ENCODE peak calls at places on chromosomes 4 and X, in seven cellular contexts. K is pancreas; H is CD8-positive, alpha-beta memory T cell; R is PC-3; N is fibroblast of lung; J is Karpas-422; V is naive thymus-derived CD4-positive, alpha-beta T cell. F is an unnamed sample.

GRCh38 chr4:118282692-118283091 is 70.1 kb downstream of the PRSS12 start:
- DNase-seq in N (peak; percentile 80), R (peak; percentile 59), K (peak; percentile 39), H (no peak), J (peak; percentile 56), V (no peak), F (no peak)

GRCh38 chr4:169337510-169337909 is 66.8 kb upstream of the SH3RF1 start:
- DNase-seq in V (no peak), H (no peak), R (peak; percentile 32), K (no peak), J (no peak), N (peak; percentile 79), F (no peak)

GRCh38 chrX:106159861-106160282 is 8.2 kb upstream of the PWWP3B start:
- DNase-seq in K (no peak), J (no peak), N (no peak), V (no peak), R (no peak), H (no peak), F (no peak)

GRCh38 chr4:98627883-98628282 is 30.5 kb downstream of the TSPAN5 start:
- DNase-seq in N (peak; percentile 58), J (no peak), V (no peak), R (peak; percentile 63), H (no peak), K (no peak), F (no peak)

GRCh38 chrX:38154818-38155217 is 65.9 kb downstream of the SRPX start:
- DNase-seq in K (no peak), R (no peak), J (no peak), V (no peak), N (peak; percentile 8), H (no peak), F (no peak)

GRCh38 chr4:44927361-44928061 is 201.2 kb upstream of the GNPDA2 start:
- DNase-seq in N (peak; percentile 36), K (no peak), J (peak; percentile 85), V (no peak), H (no peak), R (peak; percentile 57), F (no peak)

GRCh38 chr4:23884261-23884660 is 5.6 kb downstream of the PPARGC1A start:
- DNase-seq in V (no peak), N (no peak), J (no peak), R (no peak), H (no peak), K (no peak), F (no peak)

GRCh38 chr4:5224340-5224739 is 173.1 kb downstream of the STK32B start:
- DNase-seq in R (no peak), N (no peak), K (no peak), H (no peak), V (no peak), J (no peak), F (no peak)

GRCh38 chrX:13652256-13653021 is 502 bp upstream of the TCEANC start:
- DNase-seq in J (no peak), R (peak; percentile 88), N (peak; percentile 97), K (no peak), V (no peak), H (no peak), F (no peak)

GRCh38 chrX:34631826-34632225 is 25.3 kb downstream of the TMEM47 start:
- DNase-seq in H (no peak), V (no peak), N (peak; percentile 79), R (no peak), J (no peak), K (no peak), F (no peak)

GRCh38 chr4:142656178-142656577 is 189.9 kb downstream of the INPP4B start:
- DNase-seq in H (no peak), V (no peak), R (no peak), J (peak; percentile 43), K (no peak), N (peak; percentile 30), F (peak; percentile 5)

GRCh38 chr4:125389713-125390112 is 75.0 kb downstream of the FAT4 start:
- DNase-seq in N (peak; percentile 94), R (peak; percentile 83), K (no peak), H (no peak), V (no peak), J (no peak), F (no peak)

GRCh38 chrX:154603438-154604430 is 15.3 kb downstream of the CTAG1B start:
- DNase-seq in V (no peak), N (peak; percentile 64), K (no peak), H (no peak), R (peak; percentile 94), J (peak; percentile 11), F (no peak)

GRCh38 chrX:53241558-53241957 is 16.6 kb upstream of the KDM5C start:
- DNase-seq in V (no peak), H (no peak), K (no peak), R (no peak), N (no peak), J (no peak), F (no peak)

GRCh38 chrX:25144043-25144940 is 128.5 kb upstream of the ARX start:
- DNase-seq in H (peak; percentile 12), R (peak; percentile 60), N (peak; percentile 66), V (no peak), K (peak; percentile 53), J (peak; percentile 69), F (peak; percentile 7)

GRCh38 chr4:139300431-139301142 is 718 bp upstream of the NAA15 start:
- DNase-seq in R (peak; percentile 53), V (no peak), J (peak; percentile 69), N (peak; percentile 65), K (no peak), H (no peak), F (no peak)

GRCh38 chr4:8340721-8341680 is 71.4 kb downstream of the HTRA3 start:
- DNase-seq in J (no peak), H (no peak), K (no peak), V (no peak), N (peak; percentile 21), R (no peak), F (no peak)

GRCh38 chr4:7419961-7420660 is 14.6 kb downstream of the PSAPL1 start:
- DNase-seq in V (no peak), J (no peak), H (no peak), R (no peak), K (no peak), N (no peak), F (no peak)

GRCh38 chr4:161359491-161359890 is 804.3 kb downstream of the FSTL5 start:
- DNase-seq in J (no peak), V (no peak), H (no peak), K (no peak), N (no peak), R (no peak), F (no peak)

GRCh38 chr4:1711055-1711905 is 839 bp downstream of the SLBP start:
- DNase-seq in N (peak; percentile 55), H (no peak), V (no peak), J (peak; percentile 72), R (peak; percentile 5), K (peak; percentile 69), F (no peak)

GRCh38 chrX:115940888-115941332 is 229.6 kb upstream of the AGTR2 start:
- DNase-seq in H (no peak), J (peak; percentile 98), V (peak; percentile 69), N (peak; percentile 0), R (peak; percentile 81), K (peak; percentile 71), F (no peak)

GRCh38 chrX:47093248-47093647 is 15.0 kb downstream of the RGN start:
- DNase-seq in R (peak; percentile 54), H (no peak), N (peak; percentile 65), V (no peak), K (no peak), J (peak; percentile 68), F (no peak)

GRCh38 chr4:77861500-77861899 is 1.1 kb upstream of the MRPL1 start:
- DNase-seq in N (no peak), J (no peak), V (no peak), R (no peak), K (no peak), H (no peak), F (no peak)

GRCh38 chr4:25223770-25224375 is 10.0 kb upstream of the PI4K2B start:
- DNase-seq in J (peak; percentile 74), H (no peak), V (peak; percentile 8), R (peak; percentile 41), K (no peak), N (peak; percentile 52), F (no peak)
- H3K9me3 ChIP-seq in J (peaks cover 20% of the 10 kb centered on the region), H (peaks cover 29% of the 10 kb centered on the region), V (peaks cover 61% of the 10 kb centered on the region), R (peaks cover 11% of the 10 kb centered on the region), K (peaks cover 3% of the 10 kb centered on the region), N (no peaks in the 10 kb centered on the region), F (peaks cover 9% of the 10 kb centered on the region)

GRCh38 chr4:129062580-129062979 is 30.8 kb downstream of the SCLT1 start:
- DNase-seq in K (no peak), H (no peak), J (no peak), N (no peak), V (no peak), R (no peak), F (no peak)
- H3K9me3 ChIP-seq in K (no peaks in the 10 kb centered on the region), H (peaks cover 45% of the 10 kb centered on the region), J (peaks cover 55% of the 10 kb centered on the region), N (no peaks in the 10 kb centered on the region), V (peaks cover 48% of the 10 kb centered on the region), R (peaks cover 9% of the 10 kb centered on the region), F (peaks cover 20% of the 10 kb centered on the region)

GRCh38 chrX:44975666-44976263 is 102.8 kb downstream of the KDM6A start:
- DNase-seq in R (no peak), H (no peak), K (no peak), J (no peak), N (no peak), V (no peak), F (no peak)

GRCh38 chrX:44978976-44979375 is 106.0 kb downstream of the KDM6A start:
- DNase-seq in N (no peak), J (no peak), K (no peak), H (no peak), R (no peak), V (no peak), F (no peak)

GRCh38 chrX:44974462-44974861 is 101.5 kb downstream of the KDM6A start:
- DNase-seq in K (no peak), J (no peak), N (peak; percentile 30), R (peak; percentile 76), V (no peak), H (no peak), F (no peak)

GRCh38 chrX:44980883-44981282 is 107.9 kb downstream of the KDM6A start:
- DNase-seq in J (no peak), H (no peak), N (no peak), K (no peak), V (no peak), R (no peak), F (no peak)

DNA sequence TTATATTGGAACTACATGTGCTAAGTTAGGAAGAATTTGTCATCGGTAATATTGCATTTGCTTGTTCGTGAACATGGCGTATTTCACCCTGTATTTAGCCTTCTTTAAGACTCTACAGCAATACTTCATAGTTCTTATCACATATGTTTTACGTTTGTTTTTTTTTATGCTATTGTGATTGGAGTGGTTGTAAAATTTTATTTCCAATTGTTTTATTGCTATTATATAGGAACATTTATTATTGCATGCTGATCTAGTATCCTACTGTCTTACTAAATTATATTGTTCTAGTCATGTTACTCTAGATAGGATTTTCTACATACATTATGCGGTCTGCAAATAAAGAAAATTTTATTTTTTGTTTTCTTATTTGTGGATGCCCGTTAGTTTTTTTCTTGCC is 107.4 kb downstream of the KDM6A start:
- DNase-seq in N (no peak), H (no peak), R (no peak), V (no peak), K (no peak), J (no peak), F (no peak)
- H3K9me3 ChIP-seq in N (no peaks in the 10 kb centered on the region), H (no peaks in the 10 kb centered on the region), R (no peaks in the 10 kb centered on the region), V (peaks cover 5% of the 10 kb centered on the region), K (no peaks in the 10 kb centered on the region), J (peaks cover 5% of the 10 kb centered on the region), F (no peaks in the 10 kb centered on the region)

GRCh38 chrX:63058204-63058603 is 292.9 kb downstream of the SPIN4 start:
- DNase-seq in J (no peak), K (no peak), N (no peak), V (no peak), H (no peak), R (no peak), F (no peak)
- H3K9me3 ChIP-seq in J (peaks cover 5% of the 10 kb centered on the region), K (no peaks in the 10 kb centered on the region), N (no peaks in the 10 kb centered on the region), V (no peaks in the 10 kb centered on the region), H (no peaks in the 10 kb centered on the region), R (no peaks in the 10 kb centered on the region), F (no peaks in the 10 kb centered on the region)

GRCh38 chrX:9729161-9729885 is 36.3 kb downstream of the GPR143 start:
- DNase-seq in R (no peak), J (no peak), V (no peak), K (no peak), N (no peak), H (no peak), F (no peak)
- H3K9me3 ChIP-seq in R (no peaks in the 10 kb centered on the region), J (no peaks in the 10 kb centered on the region), V (peaks cover 19% of the 10 kb centered on the region), K (no peaks in the 10 kb centered on the region), N (no peaks in the 10 kb centered on the region), H (no peaks in the 10 kb centered on the region), F (no peaks in the 10 kb centered on the region)

F was measured in T-helper 17 cell.